ENCODE peak calls at places on chromosomes 13 and 19, in ten cellular contexts. One of them, this sample, is unnamed.

GRCh38 chr19:50320051-50320450 is 9.1 kb downstream of the KCNC3 start:
- DNase-seq in H9: no peak
- DNase-seq in uterus: no peak
- DNase-seq in psoas muscle: no peak
- DNase-seq in mammary epithelial cell: no peak
- DNase-seq in left ventricle myocardium inferior: no peak
- DNase-seq in ovary: no peak
- DNase-seq in heart right ventricle: no peak
- DNase-seq in osteoblast: no peak
- DNase-seq in AG04450: no peak
- DNase-seq in this sample: no peak

GRCh38 chr13:103009061-103009840 is 57.0 kb downstream of the SLC10A2 start:
- DNase-seq in H9: no peak
- DNase-seq in uterus: no peak
- DNase-seq in psoas muscle: no peak
- DNase-seq in mammary epithelial cell: no peak
- DNase-seq in left ventricle myocardium inferior: no peak
- DNase-seq in ovary: no peak
- DNase-seq in heart right ventricle: no peak
- DNase-seq in osteoblast: no peak
- DNase-seq in AG04450: no peak
- DNase-seq in this sample: no peak

GRCh38 chr13:31115616-31116015 is 46.1 kb downstream of the HSPH1 start:
- DNase-seq in H9: peak; percentile 16
- DNase-seq in uterus: no peak
- DNase-seq in psoas muscle: no peak
- DNase-seq in mammary epithelial cell: no peak
- DNase-seq in left ventricle myocardium inferior: no peak
- DNase-seq in ovary: no peak
- DNase-seq in heart right ventricle: no peak
- DNase-seq in osteoblast: no peak
- DNase-seq in AG04450: no peak
- DNase-seq in this sample: peak; percentile 11

GRCh38 chr13:43159007-43159406 is 135.6 kb downstream of the DNAJC15 start:
- DNase-seq in H9: no peak
- DNase-seq in uterus: no peak
- DNase-seq in psoas muscle: no peak
- DNase-seq in mammary epithelial cell: no peak
- DNase-seq in left ventricle myocardium inferior: no peak
- DNase-seq in ovary: no peak
- DNase-seq in heart right ventricle: no peak
- DNase-seq in osteoblast: peak; percentile 17
- DNase-seq in AG04450: peak; percentile 3
- DNase-seq in this sample: peak; percentile 12

GRCh38 chr13:69619651-69620050 is 488.0 kb upstream of the ATXN8OS start:
- DNase-seq in H9: no peak
- DNase-seq in uterus: no peak
- DNase-seq in psoas muscle: no peak
- DNase-seq in mammary epithelial cell: no peak
- DNase-seq in left ventricle myocardium inferior: no peak
- DNase-seq in ovary: no peak
- DNase-seq in heart right ventricle: no peak
- DNase-seq in osteoblast: no peak
- DNase-seq in AG04450: no peak
- DNase-seq in this sample: no peak

GRCh38 chr13:32582991-32583390 is 3.3 kb upstream of the PDS5B start:
- DNase-seq in H9: no peak
- DNase-seq in uterus: no peak
- DNase-seq in psoas muscle: no peak
- DNase-seq in mammary epithelial cell: no peak
- DNase-seq in left ventricle myocardium inferior: no peak
- DNase-seq in ovary: no peak
- DNase-seq in heart right ventricle: no peak
- DNase-seq in osteoblast: no peak
- DNase-seq in AG04450: no peak
- DNase-seq in this sample: no peak

GRCh38 chr13:98312606-98313005 is 135.5 kb upstream of the RNF113B start:
- DNase-seq in H9: no peak
- DNase-seq in uterus: no peak
- DNase-seq in psoas muscle: no peak
- DNase-seq in mammary epithelial cell: no peak
- DNase-seq in left ventricle myocardium inferior: no peak
- DNase-seq in ovary: no peak
- DNase-seq in heart right ventricle: no peak
- DNase-seq in osteoblast: no peak
- DNase-seq in AG04450: no peak
- DNase-seq in this sample: no peak

GRCh38 chr19:18023596-18024212 is 15.7 kb downstream of the ARRDC2 start:
- DNase-seq in H9: no peak
- DNase-seq in uterus: peak; percentile 43
- DNase-seq in psoas muscle: peak; percentile 87
- DNase-seq in mammary epithelial cell: no peak
- DNase-seq in left ventricle myocardium inferior: peak; percentile 92
- DNase-seq in ovary: no peak
- DNase-seq in heart right ventricle: peak; percentile 95
- DNase-seq in osteoblast: peak; percentile 80
- DNase-seq in AG04450: no peak
- DNase-seq in this sample: no peak

GRCh38 chr19:5824791-5825577 is 14.5 kb downstream of the FUT6 start:
- DNase-seq in H9: no peak
- DNase-seq in uterus: no peak
- DNase-seq in psoas muscle: no peak
- DNase-seq in mammary epithelial cell: no peak
- DNase-seq in left ventricle myocardium inferior: no peak
- DNase-seq in ovary: no peak
- DNase-seq in heart right ventricle: no peak
- DNase-seq in osteoblast: peak; percentile 79
- DNase-seq in AG04450: no peak
- DNase-seq in this sample: no peak

GRCh38 chr19:5827342-5827890 is 12.1 kb downstream of the FUT6 start:
- DNase-seq in H9: no peak
- DNase-seq in uterus: no peak
- DNase-seq in psoas muscle: no peak
- DNase-seq in mammary epithelial cell: no peak
- DNase-seq in left ventricle myocardium inferior: no peak
- DNase-seq in ovary: no peak
- DNase-seq in heart right ventricle: no peak
- DNase-seq in osteoblast: peak; percentile 80
- DNase-seq in AG04450: no peak
- DNase-seq in this sample: no peak

GRCh38 chr19:5827891-5828660 is 11.4 kb downstream of the FUT6 start:
- DNase-seq in H9: peak; percentile 95
- DNase-seq in uterus: peak; percentile 64
- DNase-seq in psoas muscle: peak; percentile 79
- DNase-seq in mammary epithelial cell: peak; percentile 55
- DNase-seq in left ventricle myocardium inferior: peak; percentile 79
- DNase-seq in ovary: peak; percentile 67
- DNase-seq in heart right ventricle: peak; percentile 81
- DNase-seq in osteoblast: peak; percentile 100
- DNase-seq in AG04450: peak; percentile 73
- DNase-seq in this sample: peak; percentile 98

GRCh38 chr19:5828661-5829566 is 10.6 kb downstream of the FUT6 start:
- DNase-seq in H9: peak; percentile 75
- DNase-seq in uterus: no peak
- DNase-seq in psoas muscle: no peak
- DNase-seq in mammary epithelial cell: no peak
- DNase-seq in left ventricle myocardium inferior: peak; percentile 40
- DNase-seq in ovary: no peak
- DNase-seq in heart right ventricle: peak; percentile 43
- DNase-seq in osteoblast: peak; percentile 87
- DNase-seq in AG04450: no peak
- DNase-seq in this sample: no peak

DNA sequence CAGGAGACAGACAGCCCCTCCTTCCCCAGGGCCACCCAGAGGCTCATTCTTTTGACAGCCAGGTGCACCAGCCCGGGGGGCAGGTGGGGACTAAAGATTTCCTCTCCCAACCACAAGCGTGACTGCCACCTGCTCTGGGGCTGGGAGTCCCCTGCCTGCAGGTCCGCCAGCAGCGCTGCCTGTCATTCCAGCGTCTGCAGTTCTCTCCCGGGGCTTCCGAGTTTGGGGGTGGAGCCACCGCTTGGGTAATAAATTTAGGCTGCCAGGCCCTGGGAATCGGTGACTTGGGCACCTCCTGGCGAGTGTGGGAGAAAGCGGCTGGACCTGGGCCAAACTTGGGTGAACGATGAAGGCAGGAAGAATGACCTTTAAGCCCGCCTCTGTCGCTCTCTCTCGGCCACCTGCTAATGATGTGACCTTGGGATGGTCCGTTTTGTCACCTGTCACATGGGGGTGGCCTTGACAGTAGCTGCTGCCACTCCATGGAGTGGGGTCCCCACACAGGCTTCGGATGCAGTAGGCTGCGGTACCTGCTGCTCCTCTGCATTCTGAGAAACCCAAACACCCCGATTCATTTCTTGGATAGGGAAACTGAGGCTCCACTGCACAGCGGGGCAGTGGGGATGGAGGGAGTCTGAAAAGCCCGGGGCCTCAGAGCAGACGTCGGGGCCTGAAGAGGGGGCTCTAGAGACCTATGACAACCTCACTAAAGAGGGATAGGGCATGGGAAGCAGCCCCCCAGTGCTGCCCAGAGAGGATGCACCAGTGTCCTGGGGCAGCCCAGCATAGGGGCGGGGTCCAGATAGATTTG is 12.8 kb downstream of the FUT6 start:
- DNase-seq in H9: peak; percentile 84
- DNase-seq in uterus: no peak
- DNase-seq in psoas muscle: peak; percentile 40
- DNase-seq in mammary epithelial cell: no peak
- DNase-seq in left ventricle myocardium inferior: peak; percentile 66
- DNase-seq in ovary: no peak
- DNase-seq in heart right ventricle: peak; percentile 70
- DNase-seq in osteoblast: peak; percentile 94
- DNase-seq in AG04450: no peak
- DNase-seq in this sample: peak; percentile 67
- TF ChIP-seq CTCF in H9: peak; percentile 32
- TF ChIP-seq CTCF in uterus: no peak
- TF ChIP-seq CTCF in psoas muscle: no peak
- TF ChIP-seq CTCF in mammary epithelial cell: no peak
- TF ChIP-seq CTCF in left ventricle myocardium inferior: peak; percentile 26
- TF ChIP-seq CTCF in ovary: no peak
- TF ChIP-seq CTCF in heart right ventricle: no peak
- TF ChIP-seq CTCF in osteoblast: peak; percentile 20
- TF ChIP-seq CTCF in AG04450: peak; percentile 26
- TF ChIP-seq CTCF in this sample: peak; percentile 27

DNA sequence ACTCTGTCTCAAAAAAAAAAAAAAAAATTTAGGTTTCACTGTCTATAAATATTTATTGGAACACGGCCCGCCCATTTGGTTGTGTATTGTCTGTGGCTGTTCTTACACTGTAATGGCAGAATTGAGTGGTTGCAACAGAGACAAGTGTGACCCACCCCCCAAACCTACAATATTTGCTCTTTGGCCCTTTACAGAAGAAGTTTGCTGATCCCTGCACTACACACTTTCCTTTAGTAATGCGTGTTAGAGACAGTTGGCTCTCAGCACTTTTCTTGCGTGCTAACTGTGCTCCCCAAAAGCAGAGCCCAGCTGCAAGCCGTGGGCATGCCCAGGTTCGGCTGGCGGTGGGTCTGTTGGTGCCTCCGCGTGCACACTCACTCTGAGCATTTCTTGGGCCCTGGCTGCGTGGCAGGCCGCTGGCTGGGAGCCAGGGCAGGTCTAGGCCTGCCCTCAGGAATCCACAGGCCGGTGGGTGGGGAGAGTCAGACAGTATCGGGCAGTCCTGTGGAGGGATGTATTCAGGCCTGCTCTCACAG is 72.6 kb downstream of the SIPA1L3 start:
- DNase-seq in H9: no peak
- DNase-seq in uterus: no peak
- DNase-seq in psoas muscle: no peak
- DNase-seq in mammary epithelial cell: peak; percentile 98
- DNase-seq in left ventricle myocardium inferior: no peak
- DNase-seq in ovary: no peak
- DNase-seq in heart right ventricle: no peak
- DNase-seq in osteoblast: no peak
- DNase-seq in AG04450: no peak
- DNase-seq in this sample: peak; percentile 92
- H3K27ac ChIP-seq in H9: no peak overlapping the region
- H3K27ac ChIP-seq in uterus: no peak overlapping the region
- H3K27ac ChIP-seq in psoas muscle: no peak overlapping the region
- H3K27ac ChIP-seq in mammary epithelial cell: peak overlapping the region; percentile 95
- H3K27ac ChIP-seq in left ventricle myocardium inferior: no peak overlapping the region
- H3K27ac ChIP-seq in ovary: no peak overlapping the region
- H3K27ac ChIP-seq in heart right ventricle: no peak overlapping the region
- H3K27ac ChIP-seq in osteoblast: no peak overlapping the region
- H3K27ac ChIP-seq in AG04450: peak overlapping the region; percentile 70
- H3K27ac ChIP-seq in this sample: peak overlapping the region; percentile 96

GRCh38 chr19:14089662-14090508 is 666 bp downstream of the SAMD1 start:
- DNase-seq in H9: no peak
- DNase-seq in uterus: peak; percentile 53
- DNase-seq in psoas muscle: peak; percentile 69
- DNase-seq in mammary epithelial cell: peak; percentile 68
- DNase-seq in left ventricle myocardium inferior: peak; percentile 58
- DNase-seq in ovary: peak; percentile 70
- DNase-seq in heart right ventricle: no peak
- DNase-seq in osteoblast: peak; percentile 98
- DNase-seq in AG04450: no peak
- DNase-seq in this sample: peak; percentile 44
- TF ChIP-seq CTCF in H9: peak; percentile 12
- TF ChIP-seq CTCF in uterus: no peak
- TF ChIP-seq CTCF in psoas muscle: no peak
- TF ChIP-seq CTCF in mammary epithelial cell: no peak
- TF ChIP-seq CTCF in left ventricle myocardium inferior: no peak
- TF ChIP-seq CTCF in ovary: no peak
- TF ChIP-seq CTCF in heart right ventricle: no peak
- TF ChIP-seq CTCF in osteoblast: no peak
- TF ChIP-seq CTCF in AG04450: no peak
- TF ChIP-seq CTCF in this sample: peak; percentile 38

GRCh38 chr13:113412440-113412839 is 40.8 kb downstream of the ADPRHL1 start:
- DNase-seq in H9: no peak
- DNase-seq in uterus: no peak
- DNase-seq in psoas muscle: no peak
- DNase-seq in mammary epithelial cell: no peak
- DNase-seq in left ventricle myocardium inferior: no peak
- DNase-seq in ovary: no peak
- DNase-seq in heart right ventricle: no peak
- DNase-seq in osteoblast: peak; percentile 58
- DNase-seq in AG04450: no peak
- DNase-seq in this sample: no peak

GRCh38 chr13:113411216-113412023 is 41.9 kb downstream of the ADPRHL1 start:
- DNase-seq in H9: no peak
- DNase-seq in uterus: peak; percentile 62
- DNase-seq in psoas muscle: peak; percentile 89
- DNase-seq in mammary epithelial cell: peak; percentile 69
- DNase-seq in left ventricle myocardium inferior: peak; percentile 79
- DNase-seq in ovary: no peak
- DNase-seq in heart right ventricle: peak; percentile 69
- DNase-seq in osteoblast: peak; percentile 99
- DNase-seq in AG04450: peak; percentile 89
- DNase-seq in this sample: peak; percentile 27

GRCh38 chr13:113408562-113408961 is 44.6 kb upstream of the GRTP1 start:
- DNase-seq in H9: no peak
- DNase-seq in uterus: no peak
- DNase-seq in psoas muscle: no peak
- DNase-seq in mammary epithelial cell: no peak
- DNase-seq in left ventricle myocardium inferior: no peak
- DNase-seq in ovary: no peak
- DNase-seq in heart right ventricle: no peak
- DNase-seq in osteoblast: no peak
- DNase-seq in AG04450: no peak
- DNase-seq in this sample: no peak

GRCh38 chr13:113413178-113413897 is 40.0 kb downstream of the ADPRHL1 start:
- DNase-seq in H9: no peak
- DNase-seq in uterus: no peak
- DNase-seq in psoas muscle: peak; percentile 74
- DNase-seq in mammary epithelial cell: no peak
- DNase-seq in left ventricle myocardium inferior: no peak
- DNase-seq in ovary: no peak
- DNase-seq in heart right ventricle: no peak
- DNase-seq in osteoblast: peak; percentile 88
- DNase-seq in AG04450: no peak
- DNase-seq in this sample: no peak

GRCh38 chr13:113410472-113411201 is 42.7 kb downstream of the ADPRHL1 start:
- DNase-seq in H9: no peak
- DNase-seq in uterus: peak; percentile 37
- DNase-seq in psoas muscle: peak; percentile 84
- DNase-seq in mammary epithelial cell: peak; percentile 65
- DNase-seq in left ventricle myocardium inferior: no peak
- DNase-seq in ovary: no peak
- DNase-seq in heart right ventricle: no peak
- DNase-seq in osteoblast: peak; percentile 98
- DNase-seq in AG04450: peak; percentile 55
- DNase-seq in this sample: no peak
- H3K27ac ChIP-seq in H9: no peak overlapping the region
- H3K27ac ChIP-seq in uterus: no peak overlapping the region
- H3K27ac ChIP-seq in psoas muscle: peak overlapping the region; percentile 99
- H3K27ac ChIP-seq in mammary epithelial cell: no peak overlapping the region
- H3K27ac ChIP-seq in left ventricle myocardium inferior: peak overlapping the region; percentile 97
- H3K27ac ChIP-seq in ovary: no peak overlapping the region
- H3K27ac ChIP-seq in heart right ventricle: peak overlapping the region; percentile 57
- H3K27ac ChIP-seq in osteoblast: peak overlapping the region; percentile 92
- H3K27ac ChIP-seq in AG04450: peak overlapping the region; percentile 92
- H3K27ac ChIP-seq in this sample: peak overlapping the region; percentile 8